ENCODE peak calls at places on chromosomes 1 and 21, in six cellular contexts. Z is HFFc6, I is neural crest cell, Y is fibroblast of the aortic adventitia, K is left ventricle myocardium inferior, E is uterus. T is an unnamed sample.

GRCh38 chr1:19373206-19374126 is 61.3 kb downstream of the SLC66A1 start:
- DNase-seq in Z (no peak), I (no peak), K (no peak), Y (peak; percentile 70), E (peak; percentile 72), T (peak; percentile 51)

GRCh38 chr1:228008391-228009115 is 1.8 kb downstream of the WNT3A start:
- DNase-seq in Y (no peak), K (no peak), I (no peak), E (peak; percentile 5), Z (no peak), T (no peak)

GRCh38 chr1:30111431-30111830 is 612.0 kb downstream of the MATN1 start:
- DNase-seq in K (peak; percentile 27), I (peak; percentile 62), E (peak; percentile 32), Y (peak; percentile 49), Z (peak; percentile 32), T (no peak)

GRCh38 chr1:166915941-166916340 is 39.9 kb upstream of the TADA1 start:
- DNase-seq in Z (no peak), Y (no peak), K (no peak), I (no peak), E (no peak), T (no peak)

GRCh38 chr21:22855581-22855980 is 1857.4 kb downstream of the NCAM2 start:
- DNase-seq in Y (no peak), E (no peak), I (no peak), K (no peak), Z (no peak), T (no peak)

GRCh38 chr1:160862151-160863061 is at the start of gene CD244:
- DNase-seq in K (peak; percentile 20), Z (no peak), I (no peak), E (no peak), Y (no peak), T (no peak)

GRCh38 chr1:47529520-47530098 is 91.8 kb downstream of the FOXD2 start:
- DNase-seq in Z (no peak), Y (no peak), I (no peak), E (no peak), K (no peak), T (no peak)

GRCh38 chr1:20883766-20884165 is 96.7 kb upstream of the HP1BP3 start:
- DNase-seq in Z (peak; percentile 12), E (no peak), K (no peak), Y (peak; percentile 33), I (no peak), T (no peak)

GRCh38 chr1:9589144-9589718 is 520 bp downstream of the TMEM201 start:
- DNase-seq in Y (peak; percentile 32), Z (no peak), K (no peak), E (peak; percentile 33), I (no peak), T (no peak)

GRCh38 chr1:187680823-187681222 is 852.1 kb downstream of the PLA2G4A start:
- DNase-seq in Y (peak; percentile 24), K (no peak), I (no peak), Z (peak; percentile 13), E (no peak), T (no peak)

GRCh38 chr1:97906567-97907228 is 14.1 kb downstream of the DPYD start:
- DNase-seq in E (peak; percentile 29), K (peak; percentile 39), Z (peak; percentile 79), I (no peak), Y (peak; percentile 97), T (peak; percentile 74)

GRCh38 chr1:97907886-97908285 is 12.9 kb downstream of the DPYD start:
- DNase-seq in Z (no peak), I (no peak), K (no peak), Y (peak; percentile 44), E (no peak), T (no peak)

GRCh38 chr1:97903626-97904025 is 17.2 kb downstream of the DPYD start:
- DNase-seq in E (no peak), Y (peak; percentile 80), I (no peak), Z (no peak), K (no peak), T (no peak)

GRCh38 chr1:97904528-97904927 is 16.3 kb downstream of the DPYD start:
- DNase-seq in Y (peak; percentile 82), K (no peak), E (no peak), I (no peak), Z (no peak), T (peak; percentile 37)

GRCh38 chr1:97905141-97905540 is 15.7 kb downstream of the DPYD start:
- DNase-seq in Z (no peak), I (no peak), K (no peak), E (no peak), Y (no peak), T (no peak)
- TF ChIP-seq CTCF in Z (no peak), I (no peak), K (no peak), E (no peak), Y (no peak), T (no peak)

GRCh38 chr1:170351368-170351946 is 180.5 kb upstream of the GORAB start:
- DNase-seq in I (no peak), E (no peak), K (no peak), Z (no peak), Y (peak; percentile 76), T (no peak)
- TF ChIP-seq CTCF in I (no peak), E (no peak), K (no peak), Z (no peak), Y (no peak), T (no peak)

DNA sequence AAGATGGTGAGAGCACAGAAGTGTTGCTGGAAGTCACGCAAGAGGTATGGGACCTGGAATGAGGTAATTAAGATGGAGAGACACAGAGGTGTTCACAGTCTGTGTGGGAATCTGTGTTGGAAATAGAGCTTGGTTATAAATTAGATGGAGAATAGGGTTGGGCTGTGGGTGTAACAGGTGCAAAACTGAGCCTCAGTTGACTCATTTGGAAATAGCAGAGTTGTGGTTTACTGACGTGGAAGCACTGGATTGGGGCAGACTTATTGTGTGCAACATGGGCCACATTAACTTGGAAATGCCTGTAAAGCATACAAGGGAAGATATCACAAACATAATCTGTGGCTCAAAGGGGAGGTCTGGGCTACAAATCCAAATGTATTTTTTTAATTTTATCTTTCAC is 13.0 kb downstream of the CAMSAP2 start:
- DNase-seq in E (no peak), Z (no peak), K (no peak), Y (no peak), I (no peak), T (no peak)
- TF ChIP-seq CTCF in E (no peak), Z (no peak), K (no peak), Y (no peak), I (no peak), T (no peak)

GRCh38 chr1:151518431-151518830 is 7.2 kb downstream of the CGN start:
- DNase-seq in K (no peak), I (no peak), E (no peak), Y (no peak), Z (no peak), T (no peak)

GRCh38 chr1:151519667-151520066 is 8.5 kb downstream of the CGN start:
- DNase-seq in K (no peak), E (no peak), Y (no peak), Z (no peak), I (no peak), T (no peak)

GRCh38 chr1:151523331-151523730 is 12.1 kb downstream of the CGN start:
- DNase-seq in Y (no peak), E (no peak), K (no peak), I (no peak), Z (no peak), T (no peak)

GRCh38 chr1:151518936-151519335 is 7.7 kb downstream of the CGN start:
- DNase-seq in Z (no peak), Y (no peak), E (no peak), I (no peak), K (no peak), T (no peak)

GRCh38 chr1:151520359-151520758 is 9.2 kb downstream of the CGN start:
- DNase-seq in E (no peak), Y (no peak), K (no peak), I (no peak), Z (no peak), T (no peak)
- TF ChIP-seq CTCF in E (no peak), Y (no peak), K (no peak), I (no peak), Z (no peak), T (no peak)

DNA sequence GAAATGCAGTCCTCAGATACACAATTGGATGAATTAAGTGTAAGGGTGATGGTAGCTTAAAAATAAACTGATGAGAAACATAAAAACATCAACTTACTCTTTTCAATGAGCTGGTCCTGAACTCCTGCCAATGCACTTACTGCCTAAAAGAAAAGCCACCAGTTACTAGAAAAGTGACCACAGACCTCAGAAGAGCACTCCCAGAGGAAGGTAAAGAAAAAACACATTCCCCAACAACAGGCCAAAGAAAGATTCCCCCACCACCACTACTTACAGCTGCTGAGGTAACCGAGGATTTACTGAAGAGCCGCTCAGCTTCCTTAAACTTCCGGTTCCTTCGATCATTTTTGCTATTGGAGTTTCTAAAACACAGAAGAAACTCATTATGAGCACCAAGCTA is 5.4 kb downstream of the MEAF6 start:
- DNase-seq in I (no peak), E (no peak), Y (no peak), K (no peak), Z (peak; percentile 41), T (no peak)
- TF ChIP-seq CTCF in I (peak; percentile 29), E (no peak), Y (peak; percentile 18), K (no peak), Z (peak; percentile 35), T (no peak)

DNA sequence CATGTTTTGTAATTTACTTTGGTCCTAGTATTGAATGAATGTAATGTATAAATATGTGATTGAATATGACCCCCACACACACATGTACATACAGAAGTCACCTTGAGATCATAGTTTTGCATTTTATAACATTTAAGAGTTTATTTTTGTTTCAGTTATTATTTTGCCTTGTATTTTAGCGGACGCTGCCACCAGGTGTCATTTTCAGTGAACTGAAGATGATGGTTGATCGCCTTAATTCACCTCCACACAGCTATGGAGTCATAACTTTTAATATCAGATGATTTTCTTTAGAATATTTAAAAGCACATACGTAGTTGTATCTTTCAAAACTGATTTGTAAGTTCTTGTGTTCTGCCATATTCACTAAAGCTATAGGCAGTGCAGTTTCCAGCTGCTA is 130.4 kb downstream of the DYRK1A start:
- DNase-seq in Y (peak; percentile 30), E (no peak), K (no peak), I (no peak), Z (no peak), T (no peak)
- TF ChIP-seq CTCF in Y (peak; percentile 16), E (no peak), K (peak; percentile 44), I (peak; percentile 56), Z (peak; percentile 64), T (peak; percentile 6)

T was measured in AG09319.